ENCODE peak calls at places on chromosomes 13 and 19, in five cellular contexts. Q is K562, Y is H1, L is GM12878, O is HCT116. R is an unnamed sample.

GRCh38 chr19:41308450-41309224 is 1.3 kb upstream of the CCDC97 start:
- DNase-seq in Y (peak; percentile 86), Q (peak; percentile 66), O (peak; percentile 73), L (peak; percentile 76), R (peak; percentile 76)

GRCh38 chr13:100039740-100040139 is 49.2 kb upstream of the PCCA start:
- DNase-seq in L (no peak), Q (no peak), Y (no peak), O (no peak), R (peak; percentile 80)

GRCh38 chr19:39246951-39247669 is 1.5 kb downstream of the IFNL4 start:
- DNase-seq in L (no peak), Q (peak; percentile 45), O (no peak), Y (no peak), R (no peak)

GRCh38 chr13:62119739-62120700 is 704.4 kb upstream of the PCDH20 start:
- DNase-seq in L (no peak), Y (no peak), O (peak; percentile 10), Q (no peak), R (no peak)

GRCh38 chr13:80721689-80722088 is 380.8 kb upstream of the SPRY2 start:
- DNase-seq in Y (no peak), Q (no peak), L (no peak), O (no peak), R (no peak)

GRCh38 chr13:101149735-101150380 is 266.4 kb downstream of the NALCN start:
- DNase-seq in O (no peak), L (no peak), Y (no peak), Q (no peak), R (no peak)

GRCh38 chr13:39016789-39017188 is 21.1 kb downstream of the PROSER1 start:
- DNase-seq in O (peak; percentile 16), Q (peak; percentile 19), L (no peak), Y (no peak), R (peak; percentile 12)

GRCh38 chr19:7904074-7905020 is 670 bp downstream of the MAP2K7 start:
- DNase-seq in L (no peak), O (no peak), Y (no peak), Q (peak; percentile 89), R (no peak)

GRCh38 chr19:33673996-33674395 is 52.2 kb downstream of the CHST8 start:
- DNase-seq in Q (no peak), Y (no peak), O (no peak), L (no peak), R (no peak)

GRCh38 chr13:71217827-71218226 is 649.2 kb downstream of the DACH1 start:
- DNase-seq in Q (no peak), Y (no peak), L (no peak), O (no peak), R (no peak)

GRCh38 chr19:52664461-52664860 is 26.3 kb upstream of the ZNF83 start:
- DNase-seq in O (no peak), Y (no peak), Q (peak; percentile 76), L (no peak), R (no peak)

GRCh38 chr19:49492573-49493411 is 3.4 kb upstream of the RPS11 start:
- DNase-seq in L (no peak), Q (peak; percentile 4), Y (no peak), O (no peak), R (peak; percentile 54)

GRCh38 chr13:111152836-111153235 is 37.7 kb downstream of the ARHGEF7 start:
- DNase-seq in Y (no peak), Q (no peak), L (no peak), O (peak; percentile 1), R (peak; percentile 61)

GRCh38 chr19:35313614-35314013 is 15.4 kb upstream of the CD22 start:
- DNase-seq in Q (peak; percentile 12), L (no peak), Y (no peak), O (no peak), R (no peak)

GRCh38 chr13:68588623-68589022 is 1358.5 kb upstream of the PCDH9 start:
- DNase-seq in O (no peak), Y (no peak), L (peak; percentile 5), Q (no peak), R (peak; percentile 0)

GRCh38 chr19:51059715-51060114 is 5.2 kb downstream of the KLK13 start:
- DNase-seq in Q (peak; percentile 25), O (no peak), L (no peak), Y (no peak), R (no peak)

GRCh38 chr13:94967183-94968039 is 255.1 kb upstream of the SOX21 start:
- DNase-seq in L (no peak), Q (no peak), Y (no peak), O (no peak), R (no peak)

GRCh38 chr19:56272448-56272847 is at the start of gene EDDM13:
- DNase-seq in Q (no peak), L (no peak), Y (no peak), O (no peak), R (no peak)

GRCh38 chr13:39688699-39689405 is 33.4 kb downstream of the COG6 start:
- DNase-seq in L (peak; percentile 9), Y (no peak), O (no peak), Q (no peak), R (no peak)

GRCh38 chr13:21694831-21695230 is 24.0 kb downstream of the FGF9 start:
- DNase-seq in Y (no peak), L (no peak), Q (no peak), O (no peak), R (no peak)

GRCh38 chr19:5534787-5535586 is 32.8 kb downstream of the TINCR start:
- DNase-seq in Q (peak; percentile 68), O (peak; percentile 77), Y (no peak), L (no peak), R (no peak)

GRCh38 chr13:49444517-49445395 is 682 bp downstream of the SETDB2 start:
- DNase-seq in O (no peak), Q (no peak), L (peak; percentile 46), Y (no peak), R (peak; percentile 31)

GRCh38 chr19:35533822-35534521 is 716 bp downstream of the GAPDHS start:
- DNase-seq in Y (no peak), O (no peak), L (no peak), Q (no peak), R (peak; percentile 23)

GRCh38 chr19:3433313-3433712 is 47.0 kb downstream of the SMIM24 start:
- DNase-seq in O (no peak), L (no peak), Y (no peak), Q (no peak), R (no peak)

GRCh38 chr13:100887729-100888151 is 213.1 kb upstream of the TMTC4 start:
- DNase-seq in L (no peak), Y (no peak), O (no peak), Q (no peak), R (no peak)

GRCh38 chr19:34222386-34222785 is 32.0 kb upstream of the GARRE1 start:
- DNase-seq in Y (no peak), Q (no peak), L (no peak), O (no peak), R (no peak)

GRCh38 chr13:52665325-52665724 is 12.7 kb downstream of the SUGT1 start:
- DNase-seq in Q (peak; percentile 8), O (peak; percentile 16), L (no peak), Y (no peak), R (peak; percentile 15)

GRCh38 chr19:2237051-2237868 is 636 bp downstream of the SF3A2 start:
- DNase-seq in Q (no peak), O (no peak), Y (no peak), L (no peak), R (no peak)
- TF ChIP-seq SRF in Q (no peak), O (no peak), Y (no peak), L (no peak), R (no peak)

GRCh38 chr13:26229080-26229615 is 7.0 kb upstream of the RNF6 start:
- DNase-seq in L (no peak), Q (no peak), O (no peak), Y (no peak), R (no peak)
- TF ChIP-seq SRF in L (no peak), Q (no peak), O (no peak), Y (no peak), R (no peak)

GRCh38 chr13:41588899-41589298 is 131.5 kb downstream of the RGCC start:
- DNase-seq in O (peak; percentile 8), Q (peak; percentile 39), Y (no peak), L (no peak), R (peak; percentile 50)

GRCh38 chr13:41589434-41589833 is 132.1 kb downstream of the RGCC start:
- DNase-seq in L (no peak), O (no peak), Q (no peak), Y (no peak), R (no peak)

GRCh38 chr13:41590122-41590521 is 132.8 kb downstream of the RGCC start:
- DNase-seq in Y (no peak), L (no peak), Q (peak; percentile 8), O (no peak), R (no peak)

GRCh38 chr13:41590643-41591042 is 133.3 kb downstream of the RGCC start:
- DNase-seq in L (no peak), Y (no peak), Q (no peak), O (no peak), R (no peak)

DNA sequence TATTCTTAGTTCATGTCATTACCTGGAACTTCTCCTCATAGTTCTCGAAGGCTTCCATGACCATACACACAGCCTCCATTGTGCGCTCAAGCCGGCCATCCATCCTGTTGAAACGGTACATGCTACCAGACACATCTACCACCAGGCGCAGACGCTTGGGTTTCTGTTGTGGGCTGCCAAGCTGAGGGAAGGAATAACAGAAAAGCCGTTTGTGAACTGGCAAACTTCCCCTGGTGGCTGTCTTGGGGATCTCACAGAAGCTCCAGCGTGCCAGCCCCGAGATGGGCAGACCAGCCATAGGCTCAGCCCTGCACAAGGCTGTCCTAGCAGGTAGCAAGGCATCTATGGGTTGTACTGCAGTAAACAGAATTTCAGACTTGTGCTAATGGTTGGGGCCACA is 130.1 kb downstream of the RGCC start:
- DNase-seq in L (no peak), Y (no peak), O (no peak), Q (no peak), R (no peak)
- TF ChIP-seq SRF in L (no peak), Y (no peak), O (no peak), Q (no peak), R (no peak)

GRCh38 chr19:12606796-12607195 is 3.8 kb downstream of the ZNF490 start:
- DNase-seq in Q (no peak), O (no peak), L (no peak), Y (no peak), R (no peak)

DNA sequence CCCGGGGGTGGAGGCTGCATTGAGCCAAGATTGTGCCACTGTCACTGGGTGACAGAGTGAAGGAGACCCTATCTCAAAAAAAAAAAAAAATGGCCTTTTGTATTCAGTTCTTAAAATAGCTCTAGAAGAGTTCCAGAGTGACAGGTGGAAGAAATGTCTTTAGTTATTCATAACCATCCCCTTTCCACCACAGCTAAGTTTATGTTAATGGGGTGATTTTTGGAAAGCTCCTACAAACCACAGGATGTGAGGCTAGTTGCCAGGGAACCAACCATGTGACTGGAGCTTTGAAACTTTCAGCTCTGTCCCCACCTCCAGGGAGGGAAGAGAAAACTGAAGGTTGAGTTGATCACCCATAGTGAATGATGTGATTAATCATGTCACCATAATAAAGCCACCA is 6.9 kb downstream of the ZNF490 start:
- DNase-seq in L (peak; percentile 69), O (no peak), Q (no peak), Y (no peak), R (no peak)
- TF ChIP-seq SRF in L (no peak), O (no peak), Q (no peak), Y (no peak), R (no peak)